ENCODE peak calls at places on chromosomes 4 and X, in four cellular contexts. One of them, this sample, is unnamed. For H3K27me3, the result is how much of the 10 kb centered on the place peaks cover.

GRCh38 chr4:40587826-40588225 is 41.8 kb downstream of the RBM47 start:
- DNase-seq in naive thymus-derived CD4-positive, alpha-beta T cell: no peak
- DNase-seq in H7: no peak
- DNase-seq in heart right ventricle: no peak
- DNase-seq in this sample: no peak

GRCh38 chr4:128782875-128783614 is 26.5 kb upstream of the JADE1 start:
- DNase-seq in naive thymus-derived CD4-positive, alpha-beta T cell: no peak
- DNase-seq in H7: no peak
- DNase-seq in heart right ventricle: no peak
- DNase-seq in this sample: no peak

GRCh38 chr4:168848977-168849687 is 160.9 kb downstream of the CBR4 start:
- DNase-seq in naive thymus-derived CD4-positive, alpha-beta T cell: no peak
- DNase-seq in H7: no peak
- DNase-seq in heart right ventricle: no peak
- DNase-seq in this sample: no peak

GRCh38 chr4:47032405-47033106 is 1.2 kb downstream of the GABRB1 start:
- DNase-seq in naive thymus-derived CD4-positive, alpha-beta T cell: no peak
- DNase-seq in H7: peak
- DNase-seq in heart right ventricle: peak
- DNase-seq in this sample: no peak

GRCh38 chr4:92121099-92121498 is 182.7 kb upstream of the GRID2 start:
- DNase-seq in naive thymus-derived CD4-positive, alpha-beta T cell: no peak
- DNase-seq in H7: no peak
- DNase-seq in heart right ventricle: peak
- DNase-seq in this sample: no peak

GRCh38 chr4:154982187-154983047 is 201.3 kb downstream of the RBM46 start:
- DNase-seq in naive thymus-derived CD4-positive, alpha-beta T cell: no peak
- DNase-seq in H7: peak
- DNase-seq in heart right ventricle: peak
- DNase-seq in this sample: no peak

GRCh38 chr4:8334786-8335460 is 65.4 kb downstream of the HTRA3 start:
- DNase-seq in naive thymus-derived CD4-positive, alpha-beta T cell: no peak
- DNase-seq in H7: no peak
- DNase-seq in heart right ventricle: no peak
- DNase-seq in this sample: no peak

GRCh38 chr4:176005766-176006165 is 59.9 kb upstream of the WDR17 start:
- DNase-seq in naive thymus-derived CD4-positive, alpha-beta T cell: no peak
- DNase-seq in H7: no peak
- DNase-seq in heart right ventricle: no peak
- DNase-seq in this sample: no peak

GRCh38 chr4:121784975-121785374 is 16.1 kb upstream of the EXOSC9 start:
- DNase-seq in naive thymus-derived CD4-positive, alpha-beta T cell: no peak
- DNase-seq in H7: no peak
- DNase-seq in heart right ventricle: peak
- DNase-seq in this sample: no peak

GRCh38 chr4:137583650-137584049 is 51.4 kb upstream of the PCDH18 start:
- DNase-seq in naive thymus-derived CD4-positive, alpha-beta T cell: no peak
- DNase-seq in H7: no peak
- DNase-seq in heart right ventricle: no peak
- DNase-seq in this sample: no peak

GRCh38 chr4:85509882-85510631 is 35.1 kb downstream of the ARHGAP24 start:
- DNase-seq in naive thymus-derived CD4-positive, alpha-beta T cell: no peak
- DNase-seq in H7: no peak
- DNase-seq in heart right ventricle: no peak
- DNase-seq in this sample: no peak

GRCh38 chrX:139881130-139881529 is 51.7 kb downstream of the ATP11C start:
- DNase-seq in naive thymus-derived CD4-positive, alpha-beta T cell: no peak
- DNase-seq in H7: no peak
- DNase-seq in heart right ventricle: no peak
- DNase-seq in this sample: no peak

GRCh38 chr4:6573986-6574746 is 823 bp upstream of the MAN2B2 start:
- DNase-seq in naive thymus-derived CD4-positive, alpha-beta T cell: no peak
- DNase-seq in H7: peak
- DNase-seq in heart right ventricle: no peak
- DNase-seq in this sample: no peak

GRCh38 chr4:94403735-94404134 is 48.0 kb upstream of the PDLIM5 start:
- DNase-seq in naive thymus-derived CD4-positive, alpha-beta T cell: no peak
- DNase-seq in H7: no peak
- DNase-seq in heart right ventricle: peak
- DNase-seq in this sample: no peak

GRCh38 chr4:84803720-84804119 is 162.8 kb downstream of the WDFY3 start:
- DNase-seq in naive thymus-derived CD4-positive, alpha-beta T cell: no peak
- DNase-seq in H7: no peak
- DNase-seq in heart right ventricle: no peak
- DNase-seq in this sample: no peak

GRCh38 chr4:67273676-67274075 is 271.6 kb downstream of the CENPC start:
- DNase-seq in naive thymus-derived CD4-positive, alpha-beta T cell: no peak
- DNase-seq in H7: no peak
- DNase-seq in heart right ventricle: no peak
- DNase-seq in this sample: no peak

GRCh38 chr4:89640620-89641366 is 196.2 kb downstream of the SNCA start:
- DNase-seq in naive thymus-derived CD4-positive, alpha-beta T cell: no peak
- DNase-seq in H7: peak
- DNase-seq in heart right ventricle: peak
- DNase-seq in this sample: no peak

GRCh38 chrX:113269203-113269602 is 428.6 kb upstream of the AMOT start:
- DNase-seq in naive thymus-derived CD4-positive, alpha-beta T cell: no peak
- DNase-seq in H7: no peak
- DNase-seq in heart right ventricle: no peak
- DNase-seq in this sample: no peak

GRCh38 chr4:72186714-72187113 is 154.9 kb downstream of the NPFFR2 start:
- DNase-seq in naive thymus-derived CD4-positive, alpha-beta T cell: no peak
- DNase-seq in H7: no peak
- DNase-seq in heart right ventricle: no peak
- DNase-seq in this sample: no peak

GRCh38 chr4:107862658-107863057 is 37.9 kb downstream of the SGMS2 start:
- DNase-seq in naive thymus-derived CD4-positive, alpha-beta T cell: no peak
- DNase-seq in H7: no peak
- DNase-seq in heart right ventricle: peak
- DNase-seq in this sample: peak

GRCh38 chr4:107791902-107792301 is 32.8 kb upstream of the SGMS2 start:
- DNase-seq in naive thymus-derived CD4-positive, alpha-beta T cell: no peak
- DNase-seq in H7: no peak
- DNase-seq in heart right ventricle: no peak
- DNase-seq in this sample: no peak

GRCh38 chrX:26557691-26558321 is 341.8 kb downstream of the MAGEB5 start:
- DNase-seq in naive thymus-derived CD4-positive, alpha-beta T cell: no peak
- DNase-seq in H7: peak
- DNase-seq in heart right ventricle: no peak
- DNase-seq in this sample: no peak

GRCh38 chr4:165493359-165493758 is 114.6 kb downstream of the CPE start:
- DNase-seq in naive thymus-derived CD4-positive, alpha-beta T cell: peak
- DNase-seq in H7: peak
- DNase-seq in heart right ventricle: peak
- DNase-seq in this sample: peak

GRCh38 chrX:112642349-112642748 is 37.4 kb downstream of the LHFPL1 start:
- DNase-seq in naive thymus-derived CD4-positive, alpha-beta T cell: peak
- DNase-seq in H7: peak
- DNase-seq in heart right ventricle: peak
- DNase-seq in this sample: no peak

GRCh38 chr4:149699642-149700041 is 116.0 kb downstream of the IQCM start:
- DNase-seq in naive thymus-derived CD4-positive, alpha-beta T cell: no peak
- DNase-seq in H7: no peak
- DNase-seq in heart right ventricle: no peak
- DNase-seq in this sample: no peak

GRCh38 chrX:131262200-131262599 is 26.9 kb downstream of the IGSF1 start:
- DNase-seq in naive thymus-derived CD4-positive, alpha-beta T cell: no peak
- DNase-seq in H7: no peak
- DNase-seq in heart right ventricle: no peak
- DNase-seq in this sample: no peak

GRCh38 chrX:117972681-117973080 is 143.9 kb downstream of the KLHL13 start:
- DNase-seq in naive thymus-derived CD4-positive, alpha-beta T cell: no peak
- DNase-seq in H7: peak
- DNase-seq in heart right ventricle: peak
- DNase-seq in this sample: no peak

GRCh38 chr4:78100060-78100459 is 42.9 kb downstream of the FRAS1 start:
- DNase-seq in naive thymus-derived CD4-positive, alpha-beta T cell: no peak
- DNase-seq in H7: no peak
- DNase-seq in heart right ventricle: peak
- DNase-seq in this sample: no peak

GRCh38 chr4:147846318-147847135 is 114.6 kb downstream of the ARHGAP10 start:
- DNase-seq in naive thymus-derived CD4-positive, alpha-beta T cell: no peak
- DNase-seq in H7: no peak
- DNase-seq in heart right ventricle: no peak
- DNase-seq in this sample: peak

GRCh38 chrX:100479329-100479728 is 69.3 kb upstream of the PCDH19 start:
- DNase-seq in naive thymus-derived CD4-positive, alpha-beta T cell: no peak
- DNase-seq in H7: peak
- DNase-seq in heart right ventricle: no peak
- DNase-seq in this sample: no peak

GRCh38 chrX:122389005-122389404 is 795.1 kb upstream of the GRIA3 start:
- DNase-seq in naive thymus-derived CD4-positive, alpha-beta T cell: no peak
- DNase-seq in H7: no peak
- DNase-seq in heart right ventricle: no peak
- DNase-seq in this sample: no peak

GRCh38 chrX:155434906-155435743 is 23.3 kb downstream of the F8A3 start:
- DNase-seq in naive thymus-derived CD4-positive, alpha-beta T cell: no peak
- DNase-seq in H7: no peak
- DNase-seq in heart right ventricle: no peak
- DNase-seq in this sample: no peak

GRCh38 chrX:103722505-103722904 is 11.8 kb downstream of the TMEM31 start:
- DNase-seq in naive thymus-derived CD4-positive, alpha-beta T cell: no peak
- DNase-seq in H7: no peak
- DNase-seq in heart right ventricle: no peak
- DNase-seq in this sample: no peak

GRCh38 chr4:132275583-132276121 is 873.4 kb upstream of the PCDH10 start:
- DNase-seq in naive thymus-derived CD4-positive, alpha-beta T cell: no peak
- DNase-seq in H7: no peak
- DNase-seq in heart right ventricle: no peak
- DNase-seq in this sample: no peak

GRCh38 chr4:36348403-36348938 is 67.1 kb downstream of the DTHD1 start:
- DNase-seq in naive thymus-derived CD4-positive, alpha-beta T cell: no peak
- DNase-seq in H7: no peak
- DNase-seq in heart right ventricle: no peak
- DNase-seq in this sample: no peak

GRCh38 chrX:136627381-136627780 is 20.6 kb upstream of the CD40LG start:
- DNase-seq in naive thymus-derived CD4-positive, alpha-beta T cell: no peak
- DNase-seq in H7: no peak
- DNase-seq in heart right ventricle: no peak
- DNase-seq in this sample: peak

GRCh38 chr4:122894802-122895201 is 27.6 kb downstream of the NUDT6 start:
- DNase-seq in naive thymus-derived CD4-positive, alpha-beta T cell: no peak
- DNase-seq in H7: no peak
- DNase-seq in heart right ventricle: no peak
- DNase-seq in this sample: no peak

GRCh38 chr4:122898370-122899150 is 23.8 kb downstream of the NUDT6 start:
- DNase-seq in naive thymus-derived CD4-positive, alpha-beta T cell: no peak
- DNase-seq in H7: no peak
- DNase-seq in heart right ventricle: no peak
- DNase-seq in this sample: no peak

GRCh38 chr4:122899682-122900081 is 22.7 kb downstream of the NUDT6 start:
- DNase-seq in naive thymus-derived CD4-positive, alpha-beta T cell: no peak
- DNase-seq in H7: peak
- DNase-seq in heart right ventricle: no peak
- DNase-seq in this sample: no peak

GRCh38 chr4:122896270-122896669 is 26.1 kb downstream of the NUDT6 start:
- DNase-seq in naive thymus-derived CD4-positive, alpha-beta T cell: no peak
- DNase-seq in H7: no peak
- DNase-seq in heart right ventricle: no peak
- DNase-seq in this sample: no peak

GRCh38 chr4:122895336-122895995 is 26.9 kb downstream of the NUDT6 start:
- DNase-seq in naive thymus-derived CD4-positive, alpha-beta T cell: no peak
- DNase-seq in H7: no peak
- DNase-seq in heart right ventricle: no peak
- DNase-seq in this sample: no peak
- H3K27me3 ChIP-seq in naive thymus-derived CD4-positive, alpha-beta T cell: under half
- H3K27me3 ChIP-seq in H7: under half
- H3K27me3 ChIP-seq in heart right ventricle: under half
- H3K27me3 ChIP-seq in this sample: under half

GRCh38 chrX:17000751-17001150 is 54.3 kb downstream of the REPS2 start:
- DNase-seq in naive thymus-derived CD4-positive, alpha-beta T cell: no peak
- DNase-seq in H7: no peak
- DNase-seq in heart right ventricle: no peak
- DNase-seq in this sample: no peak

GRCh38 chrX:17009856-17010650 is 63.6 kb downstream of the REPS2 start:
- DNase-seq in naive thymus-derived CD4-positive, alpha-beta T cell: no peak
- DNase-seq in H7: no peak
- DNase-seq in heart right ventricle: no peak
- DNase-seq in this sample: no peak

GRCh38 chrX:17007134-17007768 is 60.8 kb downstream of the REPS2 start:
- DNase-seq in naive thymus-derived CD4-positive, alpha-beta T cell: no peak
- DNase-seq in H7: peak
- DNase-seq in heart right ventricle: no peak
- DNase-seq in this sample: no peak

GRCh38 chrX:17005712-17006372 is 59.4 kb downstream of the REPS2 start:
- DNase-seq in naive thymus-derived CD4-positive, alpha-beta T cell: no peak
- DNase-seq in H7: no peak
- DNase-seq in heart right ventricle: no peak
- DNase-seq in this sample: no peak
- H3K27me3 ChIP-seq in naive thymus-derived CD4-positive, alpha-beta T cell: under half
- H3K27me3 ChIP-seq in H7: under half
- H3K27me3 ChIP-seq in heart right ventricle: under half
- H3K27me3 ChIP-seq in this sample: under half

GRCh38 chrX:51834076-51834475 is 59.3 kb upstream of the MAGED1 start:
- DNase-seq in naive thymus-derived CD4-positive, alpha-beta T cell: no peak
- DNase-seq in H7: no peak
- DNase-seq in heart right ventricle: no peak
- DNase-seq in this sample: no peak

GRCh38 chrX:51837926-51838325 is 55.5 kb upstream of the MAGED1 start:
- DNase-seq in naive thymus-derived CD4-positive, alpha-beta T cell: no peak
- DNase-seq in H7: no peak
- DNase-seq in heart right ventricle: peak
- DNase-seq in this sample: no peak

GRCh38 chrX:51836823-51837222 is 56.6 kb upstream of the MAGED1 start:
- DNase-seq in naive thymus-derived CD4-positive, alpha-beta T cell: no peak
- DNase-seq in H7: no peak
- DNase-seq in heart right ventricle: no peak
- DNase-seq in this sample: no peak

GRCh38 chrX:51837451-51837850 is 56.0 kb upstream of the MAGED1 start:
- DNase-seq in naive thymus-derived CD4-positive, alpha-beta T cell: no peak
- DNase-seq in H7: no peak
- DNase-seq in heart right ventricle: no peak
- DNase-seq in this sample: no peak
- H3K27me3 ChIP-seq in naive thymus-derived CD4-positive, alpha-beta T cell: under half
- H3K27me3 ChIP-seq in H7: under half
- H3K27me3 ChIP-seq in heart right ventricle: under half
- H3K27me3 ChIP-seq in this sample: under half

DNA sequence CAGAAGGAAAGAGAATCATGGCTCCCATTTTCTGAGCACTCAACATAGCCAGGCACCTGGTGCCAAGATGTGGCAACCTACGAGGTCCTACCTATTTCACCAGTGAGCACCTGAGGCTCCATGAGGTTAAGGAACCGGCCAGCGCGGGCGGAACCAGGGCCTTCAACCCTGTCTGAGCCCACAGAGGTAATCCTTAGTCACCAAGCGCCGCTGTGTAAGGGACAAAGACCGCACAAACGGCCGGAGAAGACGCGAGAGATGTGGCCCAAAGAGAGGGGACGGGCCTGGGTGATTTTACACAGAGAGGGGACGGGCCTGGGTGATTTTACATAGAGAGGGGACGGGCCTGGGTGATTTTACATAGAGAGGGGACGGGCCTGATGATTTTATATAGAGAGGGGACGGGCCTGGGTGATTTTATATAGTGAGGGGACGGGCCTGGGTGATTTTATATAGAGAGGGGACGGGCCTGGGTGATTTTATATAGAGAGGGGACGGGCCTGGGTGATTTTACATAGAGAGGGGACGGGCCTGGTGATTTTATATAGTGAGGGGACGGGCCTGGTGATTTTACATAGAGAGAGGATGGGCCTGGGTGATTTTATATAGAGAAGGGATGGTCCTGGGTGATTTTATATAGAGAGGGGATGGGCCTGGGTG is 114.2 kb downstream of the SMIM20 start:
- DNase-seq in naive thymus-derived CD4-positive, alpha-beta T cell: no peak
- DNase-seq in H7: peak
- DNase-seq in heart right ventricle: no peak
- DNase-seq in this sample: no peak
- H3K27me3 ChIP-seq in naive thymus-derived CD4-positive, alpha-beta T cell: under half
- H3K27me3 ChIP-seq in H7: under half
- H3K27me3 ChIP-seq in heart right ventricle: under half
- H3K27me3 ChIP-seq in this sample: under half